ENCODE peak calls at places on chromosomes 1 and 21, in nine cellular contexts. One of them, this sample, is unnamed.

GRCh38 chr1:231604276-231604621 is 22.3 kb upstream of the DISC1 start:
- DNase-seq in CD4-positive, alpha-beta T cell: no peak
- DNase-seq in IMR-90: no peak
- DNase-seq in prostate gland: no peak
- DNase-seq in astrocyte of the cerebellum: no peak
- DNase-seq in cardiac fibroblast: no peak
- DNase-seq in mucosa of descending colon: no peak
- DNase-seq in OCI-LY7: no peak
- DNase-seq in GM20000: no peak
- DNase-seq in this sample: no peak

GRCh38 chr1:6998267-6998666 is 213.0 kb downstream of the CAMTA1 start:
- DNase-seq in CD4-positive, alpha-beta T cell: no peak
- DNase-seq in IMR-90: no peak
- DNase-seq in prostate gland: no peak
- DNase-seq in astrocyte of the cerebellum: no peak
- DNase-seq in cardiac fibroblast: no peak
- DNase-seq in mucosa of descending colon: peak; percentile 60
- DNase-seq in OCI-LY7: no peak
- DNase-seq in GM20000: no peak
- DNase-seq in this sample: no peak

GRCh38 chr21:15823486-15824150 is 93.8 kb downstream of the USP25 start:
- DNase-seq in CD4-positive, alpha-beta T cell: no peak
- DNase-seq in IMR-90: no peak
- DNase-seq in prostate gland: no peak
- DNase-seq in astrocyte of the cerebellum: no peak
- DNase-seq in cardiac fibroblast: no peak
- DNase-seq in mucosa of descending colon: no peak
- DNase-seq in OCI-LY7: no peak
- DNase-seq in GM20000: no peak
- DNase-seq in this sample: no peak

GRCh38 chr1:17946434-17946833 is 161.2 kb upstream of the IGSF21 start:
- DNase-seq in CD4-positive, alpha-beta T cell: no peak
- DNase-seq in IMR-90: no peak
- DNase-seq in prostate gland: no peak
- DNase-seq in astrocyte of the cerebellum: no peak
- DNase-seq in cardiac fibroblast: no peak
- DNase-seq in mucosa of descending colon: no peak
- DNase-seq in OCI-LY7: no peak
- DNase-seq in GM20000: no peak
- DNase-seq in this sample: no peak

GRCh38 chr1:168372857-168373520 is 92.3 kb downstream of the TBX19 start:
- DNase-seq in CD4-positive, alpha-beta T cell: no peak
- DNase-seq in IMR-90: no peak
- DNase-seq in prostate gland: no peak
- DNase-seq in astrocyte of the cerebellum: no peak
- DNase-seq in cardiac fibroblast: peak; percentile 4
- DNase-seq in mucosa of descending colon: no peak
- DNase-seq in OCI-LY7: no peak
- DNase-seq in GM20000: no peak
- DNase-seq in this sample: no peak

GRCh38 chr21:41742073-41742875 is 24.6 kb downstream of the RIPK4 start:
- DNase-seq in CD4-positive, alpha-beta T cell: no peak
- DNase-seq in IMR-90: no peak
- DNase-seq in prostate gland: no peak
- DNase-seq in astrocyte of the cerebellum: no peak
- DNase-seq in cardiac fibroblast: no peak
- DNase-seq in mucosa of descending colon: no peak
- DNase-seq in OCI-LY7: no peak
- DNase-seq in GM20000: no peak
- DNase-seq in this sample: no peak

GRCh38 chr1:183272390-183272801 is 86.3 kb downstream of the LAMC2 start:
- DNase-seq in CD4-positive, alpha-beta T cell: no peak
- DNase-seq in IMR-90: peak; percentile 94
- DNase-seq in prostate gland: no peak
- DNase-seq in astrocyte of the cerebellum: no peak
- DNase-seq in cardiac fibroblast: peak; percentile 79
- DNase-seq in mucosa of descending colon: no peak
- DNase-seq in OCI-LY7: no peak
- DNase-seq in GM20000: no peak
- DNase-seq in this sample: peak; percentile 63

GRCh38 chr1:23531695-23532094 is 662 bp upstream of the E2F2 start:
- DNase-seq in CD4-positive, alpha-beta T cell: no peak
- DNase-seq in IMR-90: no peak
- DNase-seq in prostate gland: no peak
- DNase-seq in astrocyte of the cerebellum: no peak
- DNase-seq in cardiac fibroblast: no peak
- DNase-seq in mucosa of descending colon: no peak
- DNase-seq in OCI-LY7: no peak
- DNase-seq in GM20000: no peak
- DNase-seq in this sample: no peak

GRCh38 chr1:218537131-218537904 is 192.2 kb downstream of the TGFB2 start:
- DNase-seq in CD4-positive, alpha-beta T cell: no peak
- DNase-seq in IMR-90: peak; percentile 83
- DNase-seq in prostate gland: no peak
- DNase-seq in astrocyte of the cerebellum: no peak
- DNase-seq in cardiac fibroblast: peak; percentile 93
- DNase-seq in mucosa of descending colon: no peak
- DNase-seq in OCI-LY7: no peak
- DNase-seq in GM20000: no peak
- DNase-seq in this sample: peak; percentile 74

GRCh38 chr1:174315239-174315638 is 132.5 kb upstream of the GPR52 start:
- DNase-seq in CD4-positive, alpha-beta T cell: no peak
- DNase-seq in IMR-90: no peak
- DNase-seq in prostate gland: no peak
- DNase-seq in astrocyte of the cerebellum: no peak
- DNase-seq in cardiac fibroblast: no peak
- DNase-seq in mucosa of descending colon: no peak
- DNase-seq in OCI-LY7: no peak
- DNase-seq in GM20000: no peak
- DNase-seq in this sample: no peak

DNA sequence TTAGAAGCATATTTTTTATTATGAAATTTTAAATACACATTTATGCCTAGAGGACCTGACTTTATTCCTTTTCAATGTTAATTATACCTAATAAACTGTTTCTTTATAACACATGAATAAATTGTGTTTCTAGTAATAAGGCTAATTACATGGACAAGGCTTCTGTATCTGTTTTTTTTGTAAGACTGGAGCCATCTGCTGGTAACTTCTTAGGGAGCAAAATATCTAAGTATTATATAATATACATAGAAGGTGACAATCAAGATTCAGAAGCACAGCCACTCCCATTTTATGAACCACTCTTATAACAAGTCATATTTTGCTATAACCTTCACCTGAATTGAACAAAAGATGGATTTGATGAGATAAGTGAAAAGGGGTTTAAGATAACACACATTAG is 84.2 kb downstream of the LBR start:
- DNase-seq in CD4-positive, alpha-beta T cell: no peak
- DNase-seq in IMR-90: peak; percentile 1
- DNase-seq in prostate gland: no peak
- DNase-seq in astrocyte of the cerebellum: no peak
- DNase-seq in cardiac fibroblast: peak; percentile 32
- DNase-seq in mucosa of descending colon: no peak
- DNase-seq in OCI-LY7: peak; percentile 37
- DNase-seq in GM20000: no peak
- DNase-seq in this sample: peak; percentile 54
- TF ChIP-seq CTCF in CD4-positive, alpha-beta T cell: peak; percentile 21
- TF ChIP-seq CTCF in IMR-90: no peak
- TF ChIP-seq CTCF in prostate gland: no peak
- TF ChIP-seq CTCF in astrocyte of the cerebellum: peak; percentile 17
- TF ChIP-seq CTCF in cardiac fibroblast: peak; percentile 15
- TF ChIP-seq CTCF in mucosa of descending colon: no peak
- TF ChIP-seq CTCF in OCI-LY7: peak; percentile 81
- TF ChIP-seq CTCF in GM20000: no peak
- TF ChIP-seq CTCF in this sample: peak; percentile 54

GRCh38 chr1:25744140-25744581 is 55.8 kb upstream of the SELENON start:
- DNase-seq in CD4-positive, alpha-beta T cell: no peak
- DNase-seq in IMR-90: peak; percentile 53
- DNase-seq in prostate gland: peak; percentile 73
- DNase-seq in astrocyte of the cerebellum: no peak
- DNase-seq in cardiac fibroblast: peak; percentile 62
- DNase-seq in mucosa of descending colon: peak; percentile 70
- DNase-seq in OCI-LY7: no peak
- DNase-seq in GM20000: no peak
- DNase-seq in this sample: peak; percentile 45
- TF ChIP-seq CTCF in CD4-positive, alpha-beta T cell: no peak
- TF ChIP-seq CTCF in IMR-90: peak; percentile 61
- TF ChIP-seq CTCF in prostate gland: peak; percentile 69
- TF ChIP-seq CTCF in astrocyte of the cerebellum: peak; percentile 47
- TF ChIP-seq CTCF in cardiac fibroblast: peak; percentile 74
- TF ChIP-seq CTCF in mucosa of descending colon: peak; percentile 14
- TF ChIP-seq CTCF in OCI-LY7: no peak
- TF ChIP-seq CTCF in GM20000: no peak
- TF ChIP-seq CTCF in this sample: peak; percentile 23

GRCh38 chr1:161077426-161077825 is 7.7 kb upstream of the ARHGAP30 start:
- DNase-seq in CD4-positive, alpha-beta T cell: no peak
- DNase-seq in IMR-90: no peak
- DNase-seq in prostate gland: no peak
- DNase-seq in astrocyte of the cerebellum: no peak
- DNase-seq in cardiac fibroblast: no peak
- DNase-seq in mucosa of descending colon: no peak
- DNase-seq in OCI-LY7: no peak
- DNase-seq in GM20000: no peak
- DNase-seq in this sample: no peak

GRCh38 chr1:161072751-161073449 is 3.2 kb upstream of the ARHGAP30 start:
- DNase-seq in CD4-positive, alpha-beta T cell: no peak
- DNase-seq in IMR-90: no peak
- DNase-seq in prostate gland: no peak
- DNase-seq in astrocyte of the cerebellum: no peak
- DNase-seq in cardiac fibroblast: no peak
- DNase-seq in mucosa of descending colon: no peak
- DNase-seq in OCI-LY7: no peak
- DNase-seq in GM20000: no peak
- DNase-seq in this sample: no peak

GRCh38 chr1:161073474-161074121 is 3.9 kb upstream of the ARHGAP30 start:
- DNase-seq in CD4-positive, alpha-beta T cell: no peak
- DNase-seq in IMR-90: no peak
- DNase-seq in prostate gland: peak; percentile 22
- DNase-seq in astrocyte of the cerebellum: no peak
- DNase-seq in cardiac fibroblast: no peak
- DNase-seq in mucosa of descending colon: no peak
- DNase-seq in OCI-LY7: no peak
- DNase-seq in GM20000: no peak
- DNase-seq in this sample: peak; percentile 95

GRCh38 chr1:161076410-161076809 is 6.7 kb upstream of the ARHGAP30 start:
- DNase-seq in CD4-positive, alpha-beta T cell: no peak
- DNase-seq in IMR-90: no peak
- DNase-seq in prostate gland: no peak
- DNase-seq in astrocyte of the cerebellum: no peak
- DNase-seq in cardiac fibroblast: no peak
- DNase-seq in mucosa of descending colon: no peak
- DNase-seq in OCI-LY7: no peak
- DNase-seq in GM20000: no peak
- DNase-seq in this sample: peak; percentile 32

GRCh38 chr1:161074676-161075368 is 5.1 kb upstream of the ARHGAP30 start:
- DNase-seq in CD4-positive, alpha-beta T cell: no peak
- DNase-seq in IMR-90: no peak
- DNase-seq in prostate gland: peak; percentile 66
- DNase-seq in astrocyte of the cerebellum: no peak
- DNase-seq in cardiac fibroblast: no peak
- DNase-seq in mucosa of descending colon: no peak
- DNase-seq in OCI-LY7: no peak
- DNase-seq in GM20000: no peak
- DNase-seq in this sample: peak; percentile 96
- TF ChIP-seq CTCF in CD4-positive, alpha-beta T cell: no peak
- TF ChIP-seq CTCF in IMR-90: no peak
- TF ChIP-seq CTCF in prostate gland: no peak
- TF ChIP-seq CTCF in astrocyte of the cerebellum: no peak
- TF ChIP-seq CTCF in cardiac fibroblast: no peak
- TF ChIP-seq CTCF in mucosa of descending colon: no peak
- TF ChIP-seq CTCF in OCI-LY7: no peak
- TF ChIP-seq CTCF in GM20000: no peak
- TF ChIP-seq CTCF in this sample: no peak

DNA sequence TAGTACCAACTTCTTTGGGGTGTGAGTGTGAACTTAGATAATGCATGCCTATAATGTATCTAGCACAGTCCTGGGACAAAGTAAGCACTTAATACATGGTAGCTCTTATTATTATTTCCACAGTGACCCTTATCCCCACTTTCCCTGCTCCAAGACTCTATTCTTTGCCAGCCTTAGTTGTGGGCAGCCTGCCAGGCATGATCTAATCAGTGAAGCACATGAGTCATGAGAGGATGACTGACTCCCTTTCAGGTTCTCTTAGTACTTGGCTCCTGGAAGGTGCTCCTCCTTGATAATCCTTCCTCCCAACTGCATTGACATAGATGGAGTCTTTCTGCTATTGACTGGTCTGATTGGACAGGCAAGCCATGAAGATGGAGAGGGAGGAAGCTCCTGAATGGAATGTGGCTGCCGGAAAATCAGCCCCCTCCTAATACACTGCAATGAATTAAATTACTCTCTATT is 17.4 kb upstream of the GNG12 start:
- DNase-seq in CD4-positive, alpha-beta T cell: no peak
- DNase-seq in IMR-90: peak; percentile 92
- DNase-seq in prostate gland: peak; percentile 39
- DNase-seq in astrocyte of the cerebellum: peak; percentile 67
- DNase-seq in cardiac fibroblast: peak; percentile 93
- DNase-seq in mucosa of descending colon: peak; percentile 86
- DNase-seq in OCI-LY7: no peak
- DNase-seq in GM20000: no peak
- DNase-seq in this sample: peak; percentile 97
- TF ChIP-seq CTCF in CD4-positive, alpha-beta T cell: no peak
- TF ChIP-seq CTCF in IMR-90: no peak
- TF ChIP-seq CTCF in prostate gland: no peak
- TF ChIP-seq CTCF in astrocyte of the cerebellum: no peak
- TF ChIP-seq CTCF in cardiac fibroblast: no peak
- TF ChIP-seq CTCF in mucosa of descending colon: no peak
- TF ChIP-seq CTCF in OCI-LY7: no peak
- TF ChIP-seq CTCF in GM20000: no peak
- TF ChIP-seq CTCF in this sample: no peak

DNA sequence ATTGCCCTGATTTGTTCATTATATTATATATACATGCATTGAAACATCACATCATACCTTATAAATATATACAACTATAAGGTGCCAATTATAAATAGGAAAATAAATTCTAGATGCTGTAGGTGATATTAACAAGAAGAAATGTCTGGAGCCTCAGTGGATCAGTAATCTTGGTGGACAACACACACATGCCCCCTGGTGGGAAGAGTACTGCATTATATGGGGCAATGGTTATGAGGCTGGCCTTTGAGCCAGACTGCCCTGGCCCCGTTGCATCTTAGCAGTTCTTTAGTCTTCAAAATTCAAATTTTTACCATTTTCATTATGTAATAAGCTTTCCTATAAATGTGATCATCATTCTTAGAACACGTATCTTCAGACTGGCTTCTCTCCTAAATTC is 335.0 kb upstream of the GREM2 start:
- DNase-seq in CD4-positive, alpha-beta T cell: no peak
- DNase-seq in IMR-90: peak; percentile 54
- DNase-seq in prostate gland: peak; percentile 14
- DNase-seq in astrocyte of the cerebellum: peak; percentile 28
- DNase-seq in cardiac fibroblast: peak; percentile 69
- DNase-seq in mucosa of descending colon: peak; percentile 86
- DNase-seq in OCI-LY7: peak; percentile 63
- DNase-seq in GM20000: peak; percentile 27
- DNase-seq in this sample: peak; percentile 85
- TF ChIP-seq CTCF in CD4-positive, alpha-beta T cell: no peak
- TF ChIP-seq CTCF in IMR-90: peak; percentile 75
- TF ChIP-seq CTCF in prostate gland: peak; percentile 47
- TF ChIP-seq CTCF in astrocyte of the cerebellum: peak; percentile 71
- TF ChIP-seq CTCF in cardiac fibroblast: peak; percentile 54
- TF ChIP-seq CTCF in mucosa of descending colon: peak; percentile 18
- TF ChIP-seq CTCF in OCI-LY7: peak; percentile 82
- TF ChIP-seq CTCF in GM20000: no peak
- TF ChIP-seq CTCF in this sample: peak; percentile 81

This sample was measured in MCF 10A.